ENCODE peak calls at places on chromosomes 7 and 10, in ten cellular contexts. W is lower lobe of right lung; E is CMK; C is hepatocyte; A is NCI-H1694 treated with DMSO at 0.1 percent for 48 hours; J is neural progenitor cell; S is CD8-positive, alpha-beta memory T cell; I is DMS53; H is stimulated activated CD4-positive, alpha-beta T cell treated with anti-CD3 and anti-CD28 coated beads, Interleukin-2, amount 100 ng/mL, for 48 hours; G is ELR. D is an unnamed sample.

GRCh38 chr10:1933215-1933614 is 195.9 kb upstream of the ADARB2 start:
- DNase-seq in G (no peak), E (no peak), J (no peak), A (no peak), H (no peak), I (no peak), W (no peak), S (no peak), C (no peak), D (no peak)

GRCh38 chr7:92763636-92764423 is 72.5 kb downstream of the CDK6 start:
- DNase-seq in G (peak; percentile 90), J (peak; percentile 64), A (no peak), I (peak; percentile 97), S (no peak), H (no peak), E (no peak), C (peak; percentile 76), W (no peak), D (peak; percentile 82)

GRCh38 chr10:124450783-124451057 is 885 bp upstream of the NKX1-2 start:
- DNase-seq in J (peak; percentile 29), I (no peak), W (no peak), H (no peak), A (no peak), S (no peak), C (no peak), E (no peak), G (no peak), D (no peak)

GRCh38 chr10:65294329-65294728 is 1631.5 kb upstream of the LRRTM3 start:
- DNase-seq in C (peak; percentile 23), G (no peak), I (no peak), W (no peak), H (no peak), E (no peak), J (no peak), A (no peak), S (no peak), D (peak; percentile 16)

GRCh38 chr10:8242295-8242872 is 187.9 kb downstream of the GATA3 start:
- DNase-seq in I (no peak), A (no peak), G (no peak), H (peak; percentile 41), J (no peak), W (no peak), C (no peak), E (no peak), S (no peak), D (no peak)

GRCh38 chr7:129719980-129720732 is 108.6 kb downstream of the NRF1 start:
- DNase-seq in H (no peak), J (no peak), C (no peak), S (no peak), G (no peak), W (no peak), I (peak; percentile 86), E (no peak), A (peak; percentile 5), D (no peak)

GRCh38 chr7:138785587-138786437 is 12.0 kb upstream of the TMEM213 start:
- DNase-seq in S (no peak), C (no peak), W (no peak), G (peak; percentile 54), H (no peak), J (no peak), I (no peak), A (no peak), E (peak; percentile 34), D (peak; percentile 9)

GRCh38 chr10:63644398-63645142 is 123.4 kb downstream of the REEP3 start:
- DNase-seq in J (no peak), H (no peak), S (no peak), G (peak; percentile 52), W (no peak), C (no peak), E (no peak), I (no peak), A (no peak), D (no peak)

GRCh38 chr7:140564643-140565042 is 76.0 kb downstream of the DENND2A start:
- DNase-seq in H (no peak), A (no peak), J (peak; percentile 27), E (no peak), S (no peak), I (peak; percentile 75), W (no peak), G (peak; percentile 24), C (no peak), D (no peak)

GRCh38 chr7:82067628-82068264 is 297.9 kb upstream of the HGF start:
- DNase-seq in E (no peak), S (no peak), C (no peak), J (no peak), I (peak; percentile 77), H (no peak), W (no peak), A (no peak), G (no peak), D (no peak)

GRCh38 chr7:99437946-99438572 is 539 bp downstream of the PTCD1 start:
- DNase-seq in S (no peak), A (no peak), C (peak; percentile 15), I (peak; percentile 58), G (peak; percentile 15), J (no peak), W (no peak), E (no peak), H (no peak), D (no peak)

GRCh38 chr7:1246170-1246870 is 13.6 kb downstream of the UNCX start:
- DNase-seq in J (peak; percentile 51), C (no peak), A (no peak), G (no peak), W (no peak), H (no peak), S (no peak), I (no peak), E (no peak), D (no peak)

GRCh38 chr10:90917231-90917967 is 3.5 kb downstream of the ANKRD1 start:
- DNase-seq in E (no peak), G (no peak), W (no peak), S (no peak), J (no peak), I (no peak), A (no peak), C (no peak), H (no peak), D (peak; percentile 26)

GRCh38 chr10:25604591-25604990 is 329.4 kb upstream of the MYO3A start:
- DNase-seq in S (no peak), H (no peak), W (no peak), A (no peak), G (no peak), E (no peak), C (no peak), J (peak; percentile 55), I (no peak), D (no peak)

GRCh38 chr10:78520737-78521430 is 487.2 kb downstream of the RPS24 start:
- DNase-seq in G (peak; percentile 70), A (no peak), E (no peak), S (no peak), H (no peak), C (peak; percentile 78), J (peak; percentile 58), W (no peak), I (peak; percentile 94), D (no peak)

GRCh38 chr10:15737635-15738034 is 17.9 kb upstream of the ITGA8 start:
- DNase-seq in G (no peak), J (no peak), A (no peak), W (no peak), H (no peak), I (no peak), S (no peak), E (no peak), C (no peak), D (peak; percentile 47)

GRCh38 chr10:128393546-128393945 is 267.3 kb upstream of the MKI67 start:
- DNase-seq in E (no peak), A (no peak), I (no peak), J (no peak), S (no peak), C (no peak), W (no peak), H (no peak), G (no peak), D (no peak)

GRCh38 chr10:93751832-93752231 is 5.9 kb upstream of the LGI1 start:
- DNase-seq in E (no peak), G (peak; percentile 59), S (no peak), H (no peak), I (peak; percentile 30), C (peak; percentile 61), J (peak; percentile 70), W (no peak), A (no peak), D (peak; percentile 30)

D was measured in myocyte.